ENCODE peak calls at places on chromosomes 11 and 22, in five cellular contexts. C is GM12878, J is OCI-LY7, B is DND-41, L is mesendoderm. W is an unnamed sample.

GRCh38 chr22:40479126-40479800 is 108.9 kb downstream of the SGSM3 start:
- DNase-seq in C (no peak), J (no peak), L (peak), B (no peak), W (no peak)

GRCh38 chr11:65887026-65887722 is 1.1 kb downstream of the FIBP start:
- DNase-seq in C (no peak), J (no peak), L (no peak), B (no peak), W (no peak)

GRCh38 chr11:121722431-121723256 is 269.9 kb upstream of the SORL1-AS1 start:
- DNase-seq in J (no peak), C (no peak), L (peak), B (no peak), W (peak)

GRCh38 chr11:47923667-47924066 is 56.7 kb upstream of the PTPRJ start:
- DNase-seq in C (no peak), L (no peak), B (no peak), J (no peak), W (peak)

GRCh38 chr22:33917744-33918406 is 2.4 kb downstream of the LARGE1 start:
- DNase-seq in L (peak), B (no peak), C (peak), J (peak), W (peak)

GRCh38 chr11:65043881-65044501 is 3.0 kb downstream of the SAC3D1 start:
- DNase-seq in C (no peak), L (no peak), J (no peak), B (no peak), W (no peak)

GRCh38 chr22:48828688-48829087 is 999.0 kb downstream of the BRD1 start:
- DNase-seq in L (no peak), J (no peak), B (no peak), C (no peak), W (no peak)

GRCh38 chr22:37165940-37166674 is 16.4 kb upstream of the IL2RB start:
- DNase-seq in L (no peak), C (no peak), B (no peak), J (no peak), W (no peak)

GRCh38 chr11:44979536-44980399 is 29.1 kb upstream of the TP53I11 start:
- DNase-seq in C (no peak), B (no peak), L (peak), J (no peak), W (no peak)

GRCh38 chr22:44526431-44527115 is 28.5 kb upstream of the RTL6 start:
- DNase-seq in C (no peak), J (no peak), L (no peak), B (no peak), W (peak)

GRCh38 chr22:50015451-50016307 is 3.1 kb upstream of the IL17REL start:
- DNase-seq in B (no peak), L (no peak), J (no peak), C (no peak), W (no peak)

GRCh38 chr11:130050272-130050671 is 19.4 kb upstream of the APLP2 start:
- DNase-seq in C (no peak), J (no peak), B (no peak), L (peak), W (peak)

GRCh38 chr11:77590194-77590591 is 440 bp downstream of the AQP11 start:
- DNase-seq in C (no peak), B (no peak), J (no peak), L (peak), W (peak)

GRCh38 chr11:11931461-11932055 is 76.9 kb downstream of the DKK3 start:
- DNase-seq in J (peak), L (peak), B (no peak), C (no peak), W (peak)

GRCh38 chr11:112279901-112280267 is 19.2 kb upstream of the PLET1 start:
- DNase-seq in B (peak), C (peak), L (peak), J (peak), W (peak)

GRCh38 chr11:9091044-9091936 is at the start of gene SCUBE2:
- DNase-seq in J (no peak), B (no peak), C (no peak), L (no peak), W (no peak)

GRCh38 chr11:109667719-109668118 is 245.7 kb downstream of the C11orf87 start:
- DNase-seq in L (no peak), J (no peak), B (no peak), C (no peak), W (no peak)

GRCh38 chr22:18121436-18122253 is 11.0 kb downstream of the TUBA8 start:
- DNase-seq in C (no peak), L (peak), B (no peak), J (no peak), W (no peak)

GRCh38 chr22:30420401-30421178 is 5.0 kb upstream of the MTFP1 start:
- DNase-seq in J (no peak), L (no peak), B (no peak), C (no peak), W (peak)

GRCh38 chr11:10857604-10858504 is at the start of gene ZBED5:
- DNase-seq in C (peak), L (peak), B (peak), J (peak), W (peak)

GRCh38 chr22:47290706-47291430 is 528.4 kb downstream of the TBC1D22A start:
- DNase-seq in J (no peak), L (no peak), C (no peak), B (no peak), W (no peak)

GRCh38 chr22:43005106-43005505 is 9.8 kb downstream of the PACSIN2 start:
- DNase-seq in L (no peak), J (no peak), B (no peak), C (no peak), W (peak)

GRCh38 chr11:130522284-130522961 is 74.0 kb downstream of the ADAMTS15 start:
- DNase-seq in L (peak), J (no peak), C (no peak), B (no peak), W (peak)

GRCh38 chr11:47348859-47349258 is 3.6 kb downstream of the MYBPC3 start:
- DNase-seq in B (peak), C (no peak), J (peak), L (peak), W (peak)

GRCh38 chr11:94400075-94400838 is 962 bp downstream of the GPR83 start:
- DNase-seq in B (no peak), C (no peak), L (no peak), J (no peak), W (no peak)

GRCh38 chr11:23112987-23113886 is 253.0 kb upstream of the CCDC179 start:
- DNase-seq in J (peak), B (peak), C (no peak), L (peak), W (peak)

GRCh38 chr22:44881246-44881600 is 128.6 kb downstream of the PHF21B start:
- DNase-seq in B (no peak), C (no peak), L (no peak), J (no peak), W (no peak)

GRCh38 chr11:27406498-27407354 is 43.7 kb upstream of the CCDC34 start:
- DNase-seq in C (no peak), L (no peak), J (no peak), B (no peak), W (no peak)

GRCh38 chr22:41238570-41239442 is 1.9 kb downstream of the CHADL start:
- DNase-seq in B (no peak), J (no peak), C (no peak), L (no peak), W (no peak)

GRCh38 chr11:70712471-70712870 is 314.1 kb downstream of the CTTN start:
- DNase-seq in J (no peak), C (no peak), B (no peak), L (peak), W (no peak)

GRCh38 chr11:45025716-45026492 is 75.2 kb upstream of the TP53I11 start:
- DNase-seq in C (no peak), J (peak), B (peak), L (peak), W (peak)

GRCh38 chr11:36196476-36197099 is 92.6 kb downstream of the COMMD9 start:
- DNase-seq in C (no peak), B (no peak), L (no peak), J (no peak), W (no peak)
- H3K4me2 ChIP-seq in C (no peak), B (no peak), L (no peak), J (no peak), W (no peak)

GRCh38 chr11:83601201-83601992 is 315.2 kb upstream of the CCDC90B start:
- DNase-seq in L (no peak), J (no peak), C (no peak), B (no peak), W (no peak)
- H3K4me3 ChIP-seq in L (no peak), J (no peak), C (no peak), B (no peak), W (no peak)

GRCh38 chr11:1307163-1307870 is 2.1 kb downstream of the TOLLIP start:
- DNase-seq in J (no peak), C (no peak), L (no peak), B (no peak), W (no peak)
- H3K4me2 ChIP-seq in J (peak), C (peak), L (no peak), B (peak), W (no peak)

GRCh38 chr22:22520020-22520656 is at the start of gene ZNF280A:
- DNase-seq in C (no peak), L (peak), J (no peak), B (no peak), W (no peak)
- H3K4me3 ChIP-seq in C (no peak), L (no peak), J (no peak), B (no peak), W (peak)

GRCh38 chr22:19765477-19766234 is 5.1 kb downstream of the TBX1 start:
- DNase-seq in B (peak), J (no peak), L (peak), C (no peak), W (peak)

GRCh38 chr22:19763141-19764049 is 2.8 kb downstream of the TBX1 start:
- DNase-seq in L (no peak), J (no peak), C (no peak), B (no peak), W (no peak)

GRCh38 chr22:19764050-19764593 is 3.5 kb downstream of the TBX1 start:
- DNase-seq in L (no peak), C (no peak), B (no peak), J (no peak), W (no peak)

GRCh38 chr22:19766235-19766505 is 5.6 kb downstream of the TBX1 start:
- DNase-seq in L (no peak), J (no peak), B (no peak), C (no peak), W (no peak)

DNA sequence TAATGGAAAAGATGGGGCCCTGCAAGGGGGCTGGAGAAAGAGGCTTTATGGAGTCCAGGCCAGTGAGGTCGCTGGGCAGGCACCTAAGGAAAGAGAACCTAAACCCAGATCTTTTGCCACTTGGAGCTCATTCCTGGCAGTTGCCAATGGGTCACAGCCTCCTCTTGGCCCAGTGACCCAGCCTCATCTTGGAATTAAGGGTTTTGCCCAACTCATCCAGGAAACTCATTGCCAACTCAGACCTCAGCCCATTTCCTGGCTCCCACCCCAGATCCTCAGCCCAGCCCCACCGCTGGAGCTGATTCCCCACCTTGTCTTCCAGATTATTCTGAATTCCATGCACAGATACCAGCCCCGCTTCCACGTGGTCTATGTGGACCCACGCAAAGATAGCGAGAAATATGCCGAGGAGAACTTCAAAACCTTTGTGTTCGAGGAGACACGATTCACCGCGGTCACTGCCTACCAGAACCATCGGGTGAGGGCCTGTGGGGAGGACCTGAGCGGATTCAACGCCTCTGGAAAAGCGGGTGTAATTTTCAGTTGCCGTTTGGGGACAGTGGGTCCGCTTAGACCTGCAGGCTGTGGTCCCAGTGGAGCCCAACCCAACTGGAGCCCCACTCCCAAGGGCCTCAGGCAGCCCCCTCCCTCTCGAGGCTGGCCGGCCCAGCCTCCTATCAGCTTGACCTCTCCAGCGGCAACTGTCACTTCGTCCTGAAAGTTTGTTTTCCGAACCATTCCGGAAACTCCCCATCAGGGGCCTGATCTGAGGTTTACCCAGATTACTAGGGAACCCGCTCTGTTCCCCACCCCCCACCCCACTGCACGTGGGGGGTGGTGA is 4.3 kb downstream of the TBX1 start:
- DNase-seq in B (no peak), L (no peak), C (no peak), J (no peak), W (no peak)
- H3K4me2 ChIP-seq in B (peak), L (no peak), C (no peak), J (no peak), W (no peak)

GRCh38 chr11:128628686-128629085 is 41.3 kb upstream of the ETS1 start:
- DNase-seq in C (no peak), B (no peak), L (no peak), J (peak), W (no peak)

GRCh38 chr11:128626913-128627665 is 39.7 kb upstream of the ETS1 start:
- DNase-seq in C (no peak), J (no peak), L (no peak), B (no peak), W (no peak)

GRCh38 chr11:128629516-128630106 is 42.3 kb upstream of the ETS1 start:
- DNase-seq in L (peak), B (no peak), J (peak), C (no peak), W (no peak)

GRCh38 chr11:128627666-128628342 is 40.4 kb upstream of the ETS1 start:
- DNase-seq in J (peak), B (no peak), C (no peak), L (peak), W (no peak)

DNA sequence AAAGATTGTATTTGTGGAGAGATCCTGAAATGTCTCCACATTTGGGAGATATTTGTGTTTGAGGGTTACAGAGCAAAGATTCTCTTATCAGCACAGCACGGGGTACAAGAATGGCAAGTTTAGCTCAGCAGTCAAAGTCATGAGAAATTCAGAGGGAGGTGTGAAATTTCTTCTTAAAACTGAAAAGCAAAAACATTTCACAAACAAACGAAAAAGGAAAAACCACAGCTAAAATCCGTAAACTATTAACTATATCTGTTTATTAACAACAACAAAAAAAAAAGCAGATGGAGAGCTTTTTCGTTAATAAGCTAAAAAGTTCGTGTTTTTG is 41.0 kb upstream of the ETS1 start:
- DNase-seq in J (no peak), C (no peak), L (no peak), B (no peak), W (no peak)
- H3K4me3 ChIP-seq in J (no peak), C (no peak), L (no peak), B (no peak), W (no peak)